ENCODE peak calls at places on chromosomes 3 and 15, in seven cellular contexts. R is RPMI7951; Z is NCI-H446 treated with DMSO at 0.1 percent for 48 hours; P is NCI-H1092 treated with DMSO at 0.1 percent for 48 hours; E is hippocampal formation; G is stimulated activated CD8-positive, alpha-beta memory T cell treated with anti-CD3 and anti-CD28 coated beads, Interleukin-15, amount 100 ng/mL, for 24 hours; Y is NCI-H748 treated with DMSO at 0.1 percent for 48 hours. L is an unnamed sample.

GRCh38 chr3:152079980-152080379 is 188.7 kb upstream of the MBNL1 start:
- DNase-seq in Y (no peak), G (no peak), P (no peak), Z (no peak), E (no peak), R (no peak), L (no peak)

GRCh38 chr3:15610083-15610482 is 8.5 kb downstream of the BTD start:
- DNase-seq in G (no peak), R (peak), Z (no peak), P (no peak), Y (no peak), E (no peak), L (no peak)

GRCh38 chr15:31483924-31484368 is 157.3 kb downstream of the KLF13 start:
- DNase-seq in E (no peak), G (no peak), Z (no peak), R (no peak), P (no peak), Y (no peak), L (no peak)

GRCh38 chr15:32936283-32936918 is 218.6 kb downstream of the GREM1 start:
- DNase-seq in R (peak), E (no peak), G (no peak), Y (peak), Z (no peak), P (peak), L (no peak)

GRCh38 chr3:55690746-55691540 is 203.8 kb upstream of the WNT5A start:
- DNase-seq in Z (no peak), G (no peak), P (no peak), R (no peak), Y (no peak), E (no peak), L (no peak)

GRCh38 chr15:60656491-60657284 is 177.7 kb upstream of the ICE2 start:
- DNase-seq in R (no peak), Y (no peak), E (no peak), P (no peak), Z (no peak), G (no peak), L (no peak)

GRCh38 chr3:194633349-194634004 is at the start of gene TMEM44:
- DNase-seq in P (peak), Z (peak), R (peak), E (no peak), Y (peak), G (peak), L (peak)

GRCh38 chr15:51721199-51721960 is 16.1 kb downstream of the LYSMD2 start:
- DNase-seq in Z (no peak), P (no peak), Y (no peak), R (no peak), G (no peak), E (no peak), L (no peak)

GRCh38 chr15:52349062-52349700 is 53.6 kb upstream of the MYO5C start:
- DNase-seq in E (no peak), Y (no peak), P (no peak), R (peak), G (no peak), Z (no peak), L (no peak)

GRCh38 chr3:186509423-186509822 is 34.8 kb downstream of the CRYGS start:
- DNase-seq in Y (no peak), P (no peak), R (no peak), E (no peak), G (no peak), Z (no peak), L (no peak)